ENCODE peak calls at places on chromosome 17, in four cellular contexts. One of them, this sample, is unnamed.
A peak's percentile ranks its signal among the peaks of the same experiment; 100 is the strongest.

GRCh38 chr17:43380307-43380706 is 18.5 kb upstream of the ARL4D start:
- DNase-seq in NCI-H510A treated with DMSO at 0.1 percent for 48 hours: no peak
- DNase-seq in NCI-H1105: no peak
- DNase-seq in DND-41: no peak
- DNase-seq in this sample: no peak

GRCh38 chr17:45314761-45315549 is 1.9 kb downstream of the MAP3K14 start:
- DNase-seq in NCI-H510A treated with DMSO at 0.1 percent for 48 hours: peak; percentile 37
- DNase-seq in NCI-H1105: no peak
- DNase-seq in DND-41: no peak
- DNase-seq in this sample: no peak

GRCh38 chr17:72270530-72270929 is 149.7 kb downstream of the SOX9 start:
- DNase-seq in NCI-H510A treated with DMSO at 0.1 percent for 48 hours: no peak
- DNase-seq in NCI-H1105: peak; percentile 70
- DNase-seq in DND-41: no peak
- DNase-seq in this sample: no peak

GRCh38 chr17:1058423-1059130 is 61.6 kb downstream of the TIMM22 start:
- DNase-seq in NCI-H510A treated with DMSO at 0.1 percent for 48 hours: peak; percentile 28
- DNase-seq in NCI-H1105: no peak
- DNase-seq in DND-41: peak; percentile 62
- DNase-seq in this sample: peak; percentile 27

GRCh38 chr17:4931974-4932373 is at the start of gene GP1BA:
- DNase-seq in NCI-H510A treated with DMSO at 0.1 percent for 48 hours: no peak
- DNase-seq in NCI-H1105: no peak
- DNase-seq in DND-41: no peak
- DNase-seq in this sample: no peak

GRCh38 chr17:27554152-27554551 is 76.8 kb upstream of the LGALS9 start:
- DNase-seq in NCI-H510A treated with DMSO at 0.1 percent for 48 hours: no peak
- DNase-seq in NCI-H1105: no peak
- DNase-seq in DND-41: no peak
- DNase-seq in this sample: no peak

GRCh38 chr17:17937450-17937849 is 34.8 kb downstream of the TOM1L2 start:
- DNase-seq in NCI-H510A treated with DMSO at 0.1 percent for 48 hours: no peak
- DNase-seq in NCI-H1105: no peak
- DNase-seq in DND-41: no peak
- DNase-seq in this sample: no peak

GRCh38 chr17:27559506-27559931 is 71.5 kb upstream of the LGALS9 start:
- DNase-seq in NCI-H510A treated with DMSO at 0.1 percent for 48 hours: no peak
- DNase-seq in NCI-H1105: no peak
- DNase-seq in DND-41: no peak
- DNase-seq in this sample: no peak

GRCh38 chr17:49078248-49078647 is 54.3 kb upstream of the B4GALNT2 start:
- DNase-seq in NCI-H510A treated with DMSO at 0.1 percent for 48 hours: no peak
- DNase-seq in NCI-H1105: no peak
- DNase-seq in DND-41: no peak
- DNase-seq in this sample: no peak

GRCh38 chr17:77332034-77332971 is 191.5 kb downstream of the SEC14L1 start:
- DNase-seq in NCI-H510A treated with DMSO at 0.1 percent for 48 hours: no peak
- DNase-seq in NCI-H1105: no peak
- DNase-seq in DND-41: peak; percentile 64
- DNase-seq in this sample: no peak

GRCh38 chr17:82876602-82877391 is 37.0 kb upstream of the ZNF750 start:
- DNase-seq in NCI-H510A treated with DMSO at 0.1 percent for 48 hours: peak; percentile 85
- DNase-seq in NCI-H1105: no peak
- DNase-seq in DND-41: no peak
- DNase-seq in this sample: peak; percentile 82

GRCh38 chr17:7132511-7133094 is 18.0 kb upstream of the ASGR2 start:
- DNase-seq in NCI-H510A treated with DMSO at 0.1 percent for 48 hours: no peak
- DNase-seq in NCI-H1105: no peak
- DNase-seq in DND-41: no peak
- DNase-seq in this sample: peak; percentile 13

GRCh38 chr17:45675012-45675411 is 109.1 kb upstream of the CRHR1 start:
- DNase-seq in NCI-H510A treated with DMSO at 0.1 percent for 48 hours: no peak
- DNase-seq in NCI-H1105: no peak
- DNase-seq in DND-41: no peak
- DNase-seq in this sample: peak; percentile 33

GRCh38 chr17:62722625-62723024 is 85.5 kb downstream of the MARCHF10 start:
- DNase-seq in NCI-H510A treated with DMSO at 0.1 percent for 48 hours: no peak
- DNase-seq in NCI-H1105: no peak
- DNase-seq in DND-41: no peak
- DNase-seq in this sample: no peak

GRCh38 chr17:27284811-27285415 is 9.0 kb upstream of the WSB1 start:
- DNase-seq in NCI-H510A treated with DMSO at 0.1 percent for 48 hours: no peak
- DNase-seq in NCI-H1105: no peak
- DNase-seq in DND-41: no peak
- DNase-seq in this sample: no peak

GRCh38 chr17:27349540-27350021 is 55.7 kb downstream of the WSB1 start:
- DNase-seq in NCI-H510A treated with DMSO at 0.1 percent for 48 hours: no peak
- DNase-seq in NCI-H1105: no peak
- DNase-seq in DND-41: no peak
- DNase-seq in this sample: no peak

GRCh38 chr17:5892897-5893656 is 177.1 kb upstream of the WSCD1 start:
- DNase-seq in NCI-H510A treated with DMSO at 0.1 percent for 48 hours: no peak
- DNase-seq in NCI-H1105: no peak
- DNase-seq in DND-41: no peak
- DNase-seq in this sample: peak; percentile 4

GRCh38 chr17:19645608-19646250 is 2.8 kb upstream of the ALDH3A2 start:
- DNase-seq in NCI-H510A treated with DMSO at 0.1 percent for 48 hours: no peak
- DNase-seq in NCI-H1105: no peak
- DNase-seq in DND-41: peak; percentile 20
- DNase-seq in this sample: no peak

GRCh38 chr17:18186271-18186982 is 2.8 kb downstream of the ALKBH5 start:
- DNase-seq in NCI-H510A treated with DMSO at 0.1 percent for 48 hours: no peak
- DNase-seq in NCI-H1105: no peak
- DNase-seq in DND-41: no peak
- DNase-seq in this sample: no peak

GRCh38 chr17:35345926-35346771 is 27.3 kb downstream of the SLFN11 start:
- DNase-seq in NCI-H510A treated with DMSO at 0.1 percent for 48 hours: no peak
- DNase-seq in NCI-H1105: no peak
- DNase-seq in DND-41: peak; percentile 78
- DNase-seq in this sample: no peak

GRCh38 chr17:6713130-6713917 is at the start of gene SLC13A5:
- DNase-seq in NCI-H510A treated with DMSO at 0.1 percent for 48 hours: no peak
- DNase-seq in NCI-H1105: peak; percentile 21
- DNase-seq in DND-41: no peak
- DNase-seq in this sample: peak; percentile 5

GRCh38 chr17:66506641-66507040 is 204.2 kb downstream of the PRKCA start:
- DNase-seq in NCI-H510A treated with DMSO at 0.1 percent for 48 hours: no peak
- DNase-seq in NCI-H1105: no peak
- DNase-seq in DND-41: no peak
- DNase-seq in this sample: no peak

GRCh38 chr17:65553009-65553645 is 8.3 kb downstream of the AXIN2 start:
- DNase-seq in NCI-H510A treated with DMSO at 0.1 percent for 48 hours: no peak
- DNase-seq in NCI-H1105: no peak
- DNase-seq in DND-41: no peak
- DNase-seq in this sample: no peak

GRCh38 chr17:76567634-76568432 is 17.8 kb downstream of the ST6GALNAC2 start:
- DNase-seq in NCI-H510A treated with DMSO at 0.1 percent for 48 hours: no peak
- DNase-seq in NCI-H1105: no peak
- DNase-seq in DND-41: no peak
- DNase-seq in this sample: no peak

This sample was measured in NCI-H1417.